ENCODE peak calls at places on chromosomes 11 and 22, in eight cellular contexts. S is cardiac muscle cell; E is non-pigmented ciliary epithelial cell; M is amniotic stem cell; J is AG08396; R is SJSA1; P is stimulated activated CD4-positive, alpha-beta T cell treated with anti-CD3 and anti-CD28 coated beads, Interleukin-4, amount 100 ng/mL, for 48 hours; F is activated T-cell treated with anti-CD3 and anti-CD28 coated beads for 1 hour. V is an unnamed sample.
A peak's percentile ranks its signal among the peaks of the same experiment; 100 is the strongest.

GRCh38 chr11:109362059-109362458 is 59.9 kb upstream of the C11orf87 start:
- DNase-seq in F (no peak), E (peak; percentile 13), M (no peak), S (no peak), R (no peak), J (no peak), P (no peak), V (no peak)

GRCh38 chr11:2467695-2468055 is 22.9 kb downstream of the KCNQ1 start:
- DNase-seq in R (no peak), F (no peak), M (no peak), P (no peak), J (no peak), S (no peak), E (no peak), V (no peak)

GRCh38 chr11:48066881-48067800 is 86.8 kb downstream of the PTPRJ start:
- DNase-seq in R (peak; percentile 63), F (no peak), S (no peak), M (no peak), E (no peak), J (no peak), P (no peak), V (no peak)

GRCh38 chr11:44006882-44007495 is 40.8 kb upstream of the ACCSL start:
- DNase-seq in E (no peak), S (no peak), P (no peak), R (no peak), J (no peak), M (no peak), F (no peak), V (no peak)

GRCh38 chr11:128884703-128885338 is 6.3 kb upstream of the KCNJ5 start:
- DNase-seq in S (peak; percentile 78), R (peak; percentile 19), M (no peak), J (peak; percentile 68), F (peak; percentile 38), P (peak; percentile 35), E (no peak), V (peak; percentile 47)

GRCh38 chr11:86695391-86695790 is 23.0 kb upstream of the ME3 start:
- DNase-seq in S (no peak), M (no peak), F (no peak), R (no peak), P (no peak), E (no peak), J (no peak), V (no peak)

GRCh38 chr11:126265801-126266200 is 2.9 kb downstream of the SRPRA start:
- DNase-seq in R (no peak), J (peak; percentile 23), P (no peak), M (no peak), S (peak; percentile 20), E (no peak), F (no peak), V (no peak)

GRCh38 chr11:100573911-100574513 is 113.1 kb upstream of the ARHGAP42 start:
- DNase-seq in S (no peak), F (no peak), R (no peak), E (no peak), P (no peak), M (no peak), J (no peak), V (no peak)

GRCh38 chr11:128324531-128325141 is 262.7 kb downstream of the ETS1 start:
- DNase-seq in J (no peak), S (no peak), R (no peak), F (peak; percentile 55), E (no peak), M (no peak), P (peak; percentile 74), V (peak; percentile 37)

GRCh38 chr11:47552581-47553416 is at the start of gene CELF1:
- DNase-seq in E (no peak), S (peak; percentile 94), P (peak; percentile 93), R (peak; percentile 89), F (peak; percentile 86), J (peak; percentile 95), M (peak; percentile 77), V (peak; percentile 93)

GRCh38 chr11:8033791-8034585 is 46.9 kb downstream of the EIF3F start:
- DNase-seq in F (no peak), S (no peak), R (no peak), P (no peak), E (no peak), J (no peak), M (no peak), V (no peak)

GRCh38 chr11:12066056-12066798 is 44.2 kb upstream of the MICAL2 start:
- DNase-seq in F (no peak), S (peak; percentile 78), R (peak; percentile 90), J (peak; percentile 72), P (no peak), M (peak; percentile 84), E (peak; percentile 95), V (no peak)

GRCh38 chr11:112513936-112514716 is 253.5 kb upstream of the PLET1 start:
- DNase-seq in M (no peak), J (no peak), S (no peak), E (no peak), R (no peak), F (no peak), P (no peak), V (no peak)

GRCh38 chr11:38751421-38751820 is 2153.4 kb upstream of the RAG2 start:
- DNase-seq in P (no peak), F (no peak), M (no peak), S (no peak), E (no peak), R (no peak), J (no peak), V (no peak)

GRCh38 chr11:926341-926916 is 759 bp downstream of the AP2A2 start:
- DNase-seq in M (peak; percentile 44), J (peak; percentile 89), R (peak; percentile 16), E (no peak), F (no peak), P (no peak), S (peak; percentile 58), V (peak; percentile 72)

GRCh38 chr22:24067587-24068376 is 56.7 kb downstream of the CABIN1 start:
- DNase-seq in M (no peak), F (no peak), J (no peak), P (no peak), S (no peak), R (no peak), E (no peak), V (no peak)

GRCh38 chr22:43013355-43014061 is 1.4 kb downstream of the PACSIN2 start:
- DNase-seq in F (no peak), M (no peak), S (peak; percentile 36), R (no peak), J (no peak), P (no peak), E (no peak), V (peak; percentile 54)

GRCh38 chr11:2837096-2837601 is 48.4 kb downstream of the CDKN1C start:
- DNase-seq in R (peak; percentile 29), P (no peak), M (no peak), S (peak; percentile 42), J (peak; percentile 90), E (no peak), F (no peak), V (peak; percentile 78)

GRCh38 chr11:102753267-102753666 is 27.2 kb downstream of the MMP10 start:
- DNase-seq in E (no peak), F (no peak), J (no peak), M (no peak), P (no peak), R (no peak), S (no peak), V (no peak)

GRCh38 chr22:24994070-24994763 is 41.7 kb downstream of the KIAA1671 start:
- DNase-seq in J (no peak), R (no peak), E (no peak), S (no peak), P (peak; percentile 33), F (no peak), M (no peak), V (peak; percentile 39)

GRCh38 chr22:21686634-21687393 is 21.0 kb downstream of the PPIL2 start:
- DNase-seq in R (no peak), S (no peak), M (no peak), J (no peak), E (no peak), P (no peak), F (no peak), V (no peak)

GRCh38 chr22:30040499-30041055 is 39.7 kb upstream of the HORMAD2 start:
- DNase-seq in P (no peak), F (no peak), E (no peak), M (no peak), R (no peak), S (no peak), J (no peak), V (no peak)

GRCh38 chr22:30837531-30837930 is 131.0 kb downstream of the MORC2 start:
- DNase-seq in J (no peak), F (no peak), E (no peak), S (no peak), P (no peak), R (no peak), M (no peak), V (no peak)

GRCh38 chr11:81995907-81996306 is 737.8 kb downstream of the FAM181B start:
- DNase-seq in S (no peak), R (no peak), P (no peak), F (no peak), E (no peak), M (no peak), J (no peak), V (no peak)

GRCh38 chr22:45608763-45609180 is 62.9 kb upstream of the ATXN10 start:
- DNase-seq in P (no peak), S (peak; percentile 25), R (peak; percentile 94), J (peak; percentile 58), E (peak; percentile 82), M (peak; percentile 79), F (no peak), V (no peak)

GRCh38 chr11:34366522-34366921 is 8.7 kb upstream of the ABTB2 start:
- DNase-seq in M (no peak), R (no peak), F (no peak), J (no peak), P (no peak), S (no peak), E (no peak), V (no peak)

GRCh38 chr11:64340671-64341335 is 799 bp downstream of the CCDC88B start:
- DNase-seq in S (no peak), R (no peak), M (no peak), E (no peak), J (no peak), P (peak; percentile 67), F (peak; percentile 76), V (peak; percentile 94)

GRCh38 chr11:95324826-95325225 is 93.8 kb upstream of the SESN3 start:
- DNase-seq in J (no peak), M (no peak), F (no peak), P (no peak), E (no peak), S (no peak), R (no peak), V (no peak)

GRCh38 chr22:49331223-49331815 is 496.4 kb downstream of the BRD1 start:
- DNase-seq in M (no peak), J (no peak), F (no peak), S (no peak), P (no peak), R (no peak), E (no peak), V (no peak)

GRCh38 chr11:12223771-12224536 is 113.6 kb downstream of the MICAL2 start:
- DNase-seq in F (no peak), S (no peak), M (no peak), J (no peak), E (no peak), P (no peak), R (peak; percentile 15), V (no peak)

GRCh38 chr11:126113515-126113957 is 50.9 kb upstream of the CDON start:
- DNase-seq in F (no peak), J (peak; percentile 80), R (no peak), E (peak; percentile 49), M (peak; percentile 95), S (peak; percentile 98), P (no peak), V (peak; percentile 87)

GRCh38 chr11:111674941-111675340 is 72.7 kb downstream of the SIK2 start:
- DNase-seq in F (no peak), P (no peak), E (no peak), R (no peak), S (no peak), M (no peak), J (no peak), V (no peak)

GRCh38 chr11:10314199-10315072 is 9.6 kb downstream of the ADM start:
- DNase-seq in P (no peak), S (peak; percentile 71), J (no peak), E (no peak), M (no peak), R (no peak), F (no peak), V (no peak)

GRCh38 chr11:21185959-21186358 is 516.6 kb downstream of the NELL1 start:
- DNase-seq in J (no peak), M (no peak), F (no peak), R (no peak), P (no peak), S (no peak), E (no peak), V (no peak)